ENCODE peak calls at places on chromosomes 7 and 10, in ten cellular contexts. One of them, this sample, is unnamed. For H3K4me1, the result is how much of the 10 kb centered on the place peaks cover.

GRCh38 chr10:50325449-50326188 is 74.3 kb upstream of the ASAH2 start:
- DNase-seq in transverse colon: peak
- DNase-seq in prostate gland: peak
- DNase-seq in A549: peak
- DNase-seq in stomach: peak
- DNase-seq in body of pancreas: peak
- DNase-seq in ovary: peak
- DNase-seq in heart left ventricle: peak
- DNase-seq in esophagus squamous epithelium: no peak
- DNase-seq in suprapubic skin: peak
- DNase-seq in this sample: no peak

GRCh38 chr7:138768251-138768650 is 29.5 kb upstream of the TMEM213 start:
- DNase-seq in transverse colon: no peak
- DNase-seq in prostate gland: no peak
- DNase-seq in A549: no peak
- DNase-seq in stomach: no peak
- DNase-seq in body of pancreas: no peak
- DNase-seq in ovary: no peak
- DNase-seq in heart left ventricle: no peak
- DNase-seq in esophagus squamous epithelium: no peak
- DNase-seq in suprapubic skin: no peak
- DNase-seq in this sample: no peak

GRCh38 chr7:32154797-32155196 is 84.6 kb upstream of the PDE1C start:
- DNase-seq in transverse colon: no peak
- DNase-seq in prostate gland: no peak
- DNase-seq in A549: no peak
- DNase-seq in stomach: peak
- DNase-seq in body of pancreas: peak
- DNase-seq in ovary: peak
- DNase-seq in heart left ventricle: peak
- DNase-seq in esophagus squamous epithelium: no peak
- DNase-seq in suprapubic skin: no peak
- DNase-seq in this sample: no peak

GRCh38 chr7:142785841-142786250 is 15.1 kb downstream of the PRSS2 start:
- DNase-seq in transverse colon: peak
- DNase-seq in prostate gland: no peak
- DNase-seq in A549: no peak
- DNase-seq in stomach: no peak
- DNase-seq in body of pancreas: no peak
- DNase-seq in ovary: no peak
- DNase-seq in heart left ventricle: no peak
- DNase-seq in esophagus squamous epithelium: no peak
- DNase-seq in suprapubic skin: no peak
- DNase-seq in this sample: no peak

GRCh38 chr7:101174322-101174854 is 5.7 kb downstream of the NAT16 start:
- DNase-seq in transverse colon: no peak
- DNase-seq in prostate gland: no peak
- DNase-seq in A549: no peak
- DNase-seq in stomach: no peak
- DNase-seq in body of pancreas: no peak
- DNase-seq in ovary: no peak
- DNase-seq in heart left ventricle: no peak
- DNase-seq in esophagus squamous epithelium: no peak
- DNase-seq in suprapubic skin: no peak
- DNase-seq in this sample: no peak

GRCh38 chr10:35324196-35324595 is 12.1 kb upstream of the CCNY start:
- DNase-seq in transverse colon: no peak
- DNase-seq in prostate gland: no peak
- DNase-seq in A549: no peak
- DNase-seq in stomach: no peak
- DNase-seq in body of pancreas: no peak
- DNase-seq in ovary: no peak
- DNase-seq in heart left ventricle: no peak
- DNase-seq in esophagus squamous epithelium: no peak
- DNase-seq in suprapubic skin: no peak
- DNase-seq in this sample: no peak

GRCh38 chr7:16934947-16935742 is 53.4 kb upstream of the AGR3 start:
- DNase-seq in transverse colon: peak
- DNase-seq in prostate gland: no peak
- DNase-seq in A549: peak
- DNase-seq in stomach: peak
- DNase-seq in body of pancreas: peak
- DNase-seq in ovary: no peak
- DNase-seq in heart left ventricle: no peak
- DNase-seq in esophagus squamous epithelium: no peak
- DNase-seq in suprapubic skin: no peak
- DNase-seq in this sample: no peak

GRCh38 chr10:22244001-22244400 is 26.2 kb upstream of the EBLN1 start:
- DNase-seq in transverse colon: no peak
- DNase-seq in prostate gland: no peak
- DNase-seq in A549: no peak
- DNase-seq in stomach: no peak
- DNase-seq in body of pancreas: no peak
- DNase-seq in ovary: no peak
- DNase-seq in heart left ventricle: no peak
- DNase-seq in esophagus squamous epithelium: no peak
- DNase-seq in suprapubic skin: no peak
- DNase-seq in this sample: no peak

GRCh38 chr7:139828446-139828845 is 618 bp upstream of the TBXAS1 start:
- DNase-seq in transverse colon: no peak
- DNase-seq in prostate gland: no peak
- DNase-seq in A549: no peak
- DNase-seq in stomach: no peak
- DNase-seq in body of pancreas: no peak
- DNase-seq in ovary: no peak
- DNase-seq in heart left ventricle: no peak
- DNase-seq in esophagus squamous epithelium: no peak
- DNase-seq in suprapubic skin: no peak
- DNase-seq in this sample: no peak

GRCh38 chr10:58952747-58953466 is 223.5 kb upstream of the PHYHIPL start:
- DNase-seq in transverse colon: peak
- DNase-seq in prostate gland: peak
- DNase-seq in A549: peak
- DNase-seq in stomach: peak
- DNase-seq in body of pancreas: peak
- DNase-seq in ovary: peak
- DNase-seq in heart left ventricle: peak
- DNase-seq in esophagus squamous epithelium: no peak
- DNase-seq in suprapubic skin: no peak
- DNase-seq in this sample: peak

GRCh38 chr10:132836832-132837540 is 51.0 kb upstream of the NKX6-2 start:
- DNase-seq in transverse colon: no peak
- DNase-seq in prostate gland: no peak
- DNase-seq in A549: peak
- DNase-seq in stomach: peak
- DNase-seq in body of pancreas: peak
- DNase-seq in ovary: peak
- DNase-seq in heart left ventricle: no peak
- DNase-seq in esophagus squamous epithelium: no peak
- DNase-seq in suprapubic skin: peak
- DNase-seq in this sample: peak

GRCh38 chr10:58179238-58179637 is 88.5 kb downstream of the IPMK start:
- DNase-seq in transverse colon: no peak
- DNase-seq in prostate gland: no peak
- DNase-seq in A549: peak
- DNase-seq in stomach: no peak
- DNase-seq in body of pancreas: no peak
- DNase-seq in ovary: no peak
- DNase-seq in heart left ventricle: no peak
- DNase-seq in esophagus squamous epithelium: no peak
- DNase-seq in suprapubic skin: no peak
- DNase-seq in this sample: no peak

GRCh38 chr10:79224263-79224949 is 122.9 kb upstream of the PPIF start:
- DNase-seq in transverse colon: no peak
- DNase-seq in prostate gland: no peak
- DNase-seq in A549: no peak
- DNase-seq in stomach: no peak
- DNase-seq in body of pancreas: no peak
- DNase-seq in ovary: no peak
- DNase-seq in heart left ventricle: no peak
- DNase-seq in esophagus squamous epithelium: no peak
- DNase-seq in suprapubic skin: no peak
- DNase-seq in this sample: no peak

GRCh38 chr7:96131525-96131924 is 190.4 kb downstream of the SLC25A13 start:
- DNase-seq in transverse colon: no peak
- DNase-seq in prostate gland: no peak
- DNase-seq in A549: no peak
- DNase-seq in stomach: no peak
- DNase-seq in body of pancreas: no peak
- DNase-seq in ovary: no peak
- DNase-seq in heart left ventricle: no peak
- DNase-seq in esophagus squamous epithelium: no peak
- DNase-seq in suprapubic skin: no peak
- DNase-seq in this sample: no peak

GRCh38 chr10:61992059-61992460 is 90.6 kb downstream of the ARID5B start:
- DNase-seq in transverse colon: no peak
- DNase-seq in prostate gland: no peak
- DNase-seq in A549: no peak
- DNase-seq in stomach: peak
- DNase-seq in body of pancreas: no peak
- DNase-seq in ovary: no peak
- DNase-seq in heart left ventricle: no peak
- DNase-seq in esophagus squamous epithelium: no peak
- DNase-seq in suprapubic skin: no peak
- DNase-seq in this sample: peak

GRCh38 chr10:61987951-61988379 is 86.5 kb downstream of the ARID5B start:
- DNase-seq in transverse colon: no peak
- DNase-seq in prostate gland: no peak
- DNase-seq in A549: no peak
- DNase-seq in stomach: no peak
- DNase-seq in body of pancreas: no peak
- DNase-seq in ovary: no peak
- DNase-seq in heart left ventricle: no peak
- DNase-seq in esophagus squamous epithelium: no peak
- DNase-seq in suprapubic skin: no peak
- DNase-seq in this sample: no peak

GRCh38 chr10:61990761-61991135 is 89.2 kb downstream of the ARID5B start:
- DNase-seq in transverse colon: no peak
- DNase-seq in prostate gland: no peak
- DNase-seq in A549: no peak
- DNase-seq in stomach: no peak
- DNase-seq in body of pancreas: no peak
- DNase-seq in ovary: no peak
- DNase-seq in heart left ventricle: no peak
- DNase-seq in esophagus squamous epithelium: no peak
- DNase-seq in suprapubic skin: no peak
- DNase-seq in this sample: no peak

GRCh38 chr10:61987537-61987936 is 86.0 kb downstream of the ARID5B start:
- DNase-seq in transverse colon: no peak
- DNase-seq in prostate gland: no peak
- DNase-seq in A549: no peak
- DNase-seq in stomach: no peak
- DNase-seq in body of pancreas: no peak
- DNase-seq in ovary: no peak
- DNase-seq in heart left ventricle: no peak
- DNase-seq in esophagus squamous epithelium: no peak
- DNase-seq in suprapubic skin: no peak
- DNase-seq in this sample: no peak

GRCh38 chr10:61989995-61990760 is 88.7 kb downstream of the ARID5B start:
- DNase-seq in transverse colon: no peak
- DNase-seq in prostate gland: no peak
- DNase-seq in A549: no peak
- DNase-seq in stomach: no peak
- DNase-seq in body of pancreas: no peak
- DNase-seq in ovary: no peak
- DNase-seq in heart left ventricle: no peak
- DNase-seq in esophagus squamous epithelium: no peak
- DNase-seq in suprapubic skin: no peak
- DNase-seq in this sample: no peak
- H3K27ac ChIP-seq in transverse colon: peak
- H3K27ac ChIP-seq in prostate gland: no peak
- H3K27ac ChIP-seq in A549: no peak
- H3K27ac ChIP-seq in stomach: no peak
- H3K27ac ChIP-seq in body of pancreas: no peak
- H3K27ac ChIP-seq in ovary: no peak
- H3K27ac ChIP-seq in heart left ventricle: peak
- H3K27ac ChIP-seq in esophagus squamous epithelium: peak
- H3K27ac ChIP-seq in suprapubic skin: no peak
- H3K27ac ChIP-seq in this sample: no peak

DNA sequence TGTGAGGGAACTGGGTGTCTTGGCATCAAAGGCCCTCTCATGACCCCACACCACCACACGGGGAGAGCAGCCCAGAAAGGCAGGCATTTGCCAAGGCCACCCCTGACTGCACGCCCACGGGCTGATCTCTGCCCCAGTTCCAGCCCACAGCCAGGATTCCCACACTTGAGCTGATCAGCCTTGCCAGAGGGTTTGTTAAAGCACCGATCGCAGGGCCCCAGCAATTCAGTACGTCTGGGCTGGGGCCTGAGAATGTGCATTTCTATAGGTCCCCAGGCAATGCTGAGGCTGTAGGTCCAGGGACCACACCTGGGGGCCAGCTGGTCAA is 103.9 kb downstream of the TNS3 start:
- DNase-seq in transverse colon: no peak
- DNase-seq in prostate gland: no peak
- DNase-seq in A549: no peak
- DNase-seq in stomach: no peak
- DNase-seq in body of pancreas: peak
- DNase-seq in ovary: peak
- DNase-seq in heart left ventricle: no peak
- DNase-seq in esophagus squamous epithelium: no peak
- DNase-seq in suprapubic skin: no peak
- DNase-seq in this sample: peak
- H3K4me1 ChIP-seq in transverse colon: half or more
- H3K4me1 ChIP-seq in prostate gland: under half
- H3K4me1 ChIP-seq in A549: half or more
- H3K4me1 ChIP-seq in stomach: half or more
- H3K4me1 ChIP-seq in body of pancreas: half or more
- H3K4me1 ChIP-seq in ovary: under half
- H3K4me1 ChIP-seq in heart left ventricle: half or more
- H3K4me1 ChIP-seq in esophagus squamous epithelium: under half
- H3K4me1 ChIP-seq in suprapubic skin: half or more
- H3K4me1 ChIP-seq in this sample: half or more

GRCh38 chr10:86104611-86105145 is 261.9 kb downstream of the GRID1 start:
- DNase-seq in transverse colon: no peak
- DNase-seq in prostate gland: no peak
- DNase-seq in A549: no peak
- DNase-seq in stomach: no peak
- DNase-seq in body of pancreas: no peak
- DNase-seq in ovary: no peak
- DNase-seq in heart left ventricle: no peak
- DNase-seq in esophagus squamous epithelium: no peak
- DNase-seq in suprapubic skin: no peak
- DNase-seq in this sample: no peak
- TF ChIP-seq POLR2A in transverse colon: no peak
- TF ChIP-seq POLR2A in prostate gland: no peak
- TF ChIP-seq POLR2A in A549: no peak
- TF ChIP-seq POLR2A in stomach: no peak
- TF ChIP-seq POLR2A in body of pancreas: no peak
- TF ChIP-seq POLR2A in ovary: no peak
- TF ChIP-seq POLR2A in heart left ventricle: no peak
- TF ChIP-seq POLR2A in esophagus squamous epithelium: no peak
- TF ChIP-seq POLR2A in suprapubic skin: no peak
- TF ChIP-seq POLR2A in this sample: no peak

GRCh38 chr7:149714081-149714909 is 59.1 kb downstream of the ZNF467 start:
- DNase-seq in transverse colon: peak
- DNase-seq in prostate gland: peak
- DNase-seq in A549: peak
- DNase-seq in stomach: peak
- DNase-seq in body of pancreas: peak
- DNase-seq in ovary: peak
- DNase-seq in heart left ventricle: peak
- DNase-seq in esophagus squamous epithelium: peak
- DNase-seq in suprapubic skin: peak
- DNase-seq in this sample: peak
- H3K27ac ChIP-seq in transverse colon: peak
- H3K27ac ChIP-seq in prostate gland: peak
- H3K27ac ChIP-seq in A549: peak
- H3K27ac ChIP-seq in stomach: peak
- H3K27ac ChIP-seq in body of pancreas: peak
- H3K27ac ChIP-seq in ovary: no peak
- H3K27ac ChIP-seq in heart left ventricle: peak
- H3K27ac ChIP-seq in esophagus squamous epithelium: peak
- H3K27ac ChIP-seq in suprapubic skin: peak
- H3K27ac ChIP-seq in this sample: no peak